ENCODE peak calls at places on chromosomes 6 and 20, in ten cellular contexts. O is sigmoid colon, N is A549, F is upper lobe of left lung, G is tibial nerve, T is suprapubic skin, I is GM12878, P is transverse colon, H is K562, Z is ovary. U is an unnamed sample.
A peak's percentile ranks its signal among the peaks of the same experiment; 100 is the strongest.

GRCh38 chr6:63597142-63598000 is 25.1 kb downstream of the LOC128125822 start:
- DNase-seq in O (no peak), N (no peak), F (no peak), G (no peak), T (no peak), I (no peak), P (no peak), H (no peak), Z (no peak), U (no peak)

GRCh38 chr6:42269974-42270510 is 52.4 kb upstream of the MRPS10 start:
- DNase-seq in O (no peak), N (no peak), F (no peak), G (no peak), T (no peak), I (peak; percentile 27), P (no peak), H (no peak), Z (no peak), U (no peak)

GRCh38 chr6:159778542-159778941 is 10.9 kb downstream of the TCP1 start:
- DNase-seq in O (no peak), N (no peak), F (no peak), G (no peak), T (no peak), I (no peak), P (no peak), H (peak; percentile 30), Z (no peak), U (no peak)

GRCh38 chr6:41156001-41156400 is 1.9 kb upstream of the TREML1 start:
- DNase-seq in O (no peak), N (no peak), F (no peak), G (no peak), T (no peak), I (no peak), P (no peak), H (no peak), Z (no peak), U (no peak)

GRCh38 chr20:35363190-35363589 is 48.6 kb downstream of the UQCC1 start:
- DNase-seq in O (no peak), N (no peak), F (no peak), G (no peak), T (no peak), I (no peak), P (no peak), H (no peak), Z (no peak), U (no peak)

GRCh38 chr6:138498575-138499302 is 555 bp downstream of the NHSL1 start:
- DNase-seq in O (no peak), N (no peak), F (no peak), G (no peak), T (no peak), I (no peak), P (no peak), H (no peak), Z (no peak), U (no peak)

GRCh38 chr6:1767481-1768246 is 157.9 kb downstream of the FOXC1 start:
- DNase-seq in O (no peak), N (peak; percentile 2), F (no peak), G (peak; percentile 53), T (no peak), I (no peak), P (no peak), H (no peak), Z (no peak), U (no peak)

GRCh38 chr6:140051521-140052455 is 677.3 kb upstream of the CITED2 start:
- DNase-seq in O (no peak), N (peak; percentile 16), F (no peak), G (no peak), T (no peak), I (no peak), P (no peak), H (no peak), Z (no peak), U (no peak)

GRCh38 chr20:37336369-37337207 is 9.4 kb upstream of the SRC start:
- DNase-seq in O (peak; percentile 78), N (no peak), F (peak; percentile 65), G (no peak), T (no peak), I (peak; percentile 94), P (peak; percentile 63), H (peak; percentile 73), Z (peak; percentile 67), U (no peak)

GRCh38 chr20:44117296-44118184 is 69.4 kb downstream of the JPH2 start:
- DNase-seq in O (no peak), N (no peak), F (no peak), G (no peak), T (no peak), I (no peak), P (no peak), H (no peak), Z (no peak), U (no peak)

GRCh38 chr6:16386056-16386455 is 147.7 kb downstream of the GMPR start:
- DNase-seq in O (no peak), N (no peak), F (no peak), G (no peak), T (no peak), I (no peak), P (no peak), H (no peak), Z (no peak), U (no peak)

GRCh38 chr6:55643868-55644267 is 64.9 kb upstream of the HMGCLL1 start:
- DNase-seq in O (no peak), N (no peak), F (no peak), G (no peak), T (no peak), I (no peak), P (no peak), H (no peak), Z (no peak), U (no peak)

GRCh38 chr20:57702091-57702490 is 7.7 kb downstream of the PMEPA1 start:
- DNase-seq in O (no peak), N (no peak), F (no peak), G (no peak), T (no peak), I (no peak), P (no peak), H (no peak), Z (no peak), U (no peak)

DNA sequence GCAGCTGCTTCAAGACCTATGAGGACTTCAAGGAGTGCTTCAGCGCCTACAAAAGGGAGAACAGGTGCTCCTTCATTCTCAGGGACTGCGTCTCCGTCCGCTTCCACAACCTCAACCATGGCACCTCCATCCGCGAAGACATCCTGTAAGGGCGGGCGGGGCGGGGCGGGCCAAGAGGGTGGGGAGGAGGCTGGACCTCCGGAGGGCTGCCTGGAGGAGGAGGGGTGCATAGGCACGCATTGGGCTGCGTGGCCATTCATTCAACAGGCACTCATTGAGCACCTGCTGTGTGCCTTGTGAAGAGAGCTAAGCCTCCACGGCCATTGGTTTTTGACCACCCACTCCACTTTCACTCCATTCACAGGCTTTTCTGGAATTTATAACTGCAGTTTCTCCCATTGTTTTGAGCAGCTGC is 429 bp downstream of the ZSWIM3 start:
- DNase-seq in O (no peak), N (no peak), F (no peak), G (no peak), T (no peak), I (peak; percentile 31), P (no peak), H (peak; percentile 80), Z (no peak), U (no peak)
- TF ChIP-seq EP300 in O (no peak), N (no peak), F (no peak), G (no peak), T (no peak), I (no peak), P (no peak), H (no peak), Z (no peak), U (no peak)

DNA sequence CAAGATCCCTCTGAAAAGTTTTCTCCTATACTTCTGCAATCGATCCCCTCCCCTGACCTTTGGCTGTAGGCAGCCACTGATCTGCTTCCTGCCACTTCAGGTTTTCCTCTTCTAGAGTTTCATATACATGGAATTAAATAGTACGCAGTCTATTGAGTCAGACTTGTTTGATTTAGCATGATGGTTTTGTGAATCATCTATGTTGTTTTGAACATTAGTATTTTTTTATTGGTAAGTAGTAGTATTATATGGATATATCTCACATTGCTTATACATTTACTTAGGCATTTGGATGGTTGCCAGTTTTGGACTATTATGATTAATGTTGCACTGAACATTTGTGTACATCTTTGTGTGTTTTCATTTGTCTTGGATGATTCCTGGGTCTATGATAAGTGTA is 518.0 kb downstream of the CD109 start:
- DNase-seq in O (no peak), N (no peak), F (no peak), G (no peak), T (no peak), I (no peak), P (no peak), H (no peak), Z (no peak), U (no peak)
- H3K4me3 ChIP-seq in O (no peak overlapping the region), N (no peak overlapping the region), F (no peak overlapping the region), G (no peak overlapping the region), T (no peak overlapping the region), I (no peak overlapping the region), P (no peak overlapping the region), H (no peak overlapping the region), Z (no peak overlapping the region), U (no peak overlapping the region)

GRCh38 chr6:99553888-99554287 is 14.6 kb downstream of the CCNC start:
- DNase-seq in O (no peak), N (no peak), F (no peak), G (no peak), T (no peak), I (no peak), P (no peak), H (no peak), Z (no peak), U (no peak)

GRCh38 chr6:99563056-99563723 is 5.3 kb downstream of the CCNC start:
- DNase-seq in O (no peak), N (no peak), F (no peak), G (no peak), T (no peak), I (no peak), P (no peak), H (no peak), Z (no peak), U (no peak)

DNA sequence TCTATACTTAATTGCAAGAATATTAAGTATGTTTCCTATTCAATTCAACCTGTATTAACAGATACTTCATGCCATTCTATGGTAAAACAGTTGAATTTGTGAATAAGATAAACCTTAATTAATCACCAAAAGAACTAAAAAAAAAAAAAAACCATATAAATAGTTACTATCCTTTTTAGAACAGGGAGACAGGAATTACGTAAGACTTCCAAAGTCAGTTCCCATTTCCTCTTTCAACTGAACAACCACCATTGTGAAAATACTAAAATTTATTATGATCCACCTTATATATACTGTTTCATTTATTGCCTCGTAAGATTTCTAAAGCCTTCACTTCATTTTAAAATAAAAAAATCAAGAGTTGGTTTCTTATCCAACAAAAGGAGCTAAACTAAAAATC is 9.4 kb downstream of the CCNC start:
- DNase-seq in O (no peak), N (no peak), F (no peak), G (no peak), T (no peak), I (no peak), P (no peak), H (no peak), Z (no peak), U (no peak)
- TF ChIP-seq EP300 in O (no peak), N (no peak), F (no peak), G (no peak), T (no peak), I (no peak), P (no peak), H (no peak), Z (no peak), U (no peak)

DNA sequence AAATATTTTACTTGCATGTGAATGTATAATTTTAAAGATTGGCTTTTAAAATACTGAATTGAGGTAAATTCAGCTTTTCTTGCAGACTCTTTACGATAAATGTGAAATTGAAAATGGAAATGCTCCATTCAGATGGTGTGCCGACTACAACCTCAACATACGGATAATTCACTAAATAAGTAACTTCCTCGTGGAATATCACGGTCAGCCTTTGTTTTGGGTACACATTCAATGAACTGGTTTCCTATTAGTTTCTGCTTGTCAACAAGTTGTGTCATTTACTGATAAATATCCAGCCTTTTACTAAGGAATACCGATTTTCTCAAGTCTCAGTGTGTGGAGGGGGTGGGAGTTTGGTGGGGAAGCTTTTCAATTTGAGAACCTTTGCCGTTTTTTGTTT is 2.4 kb upstream of the IRF4 start:
- DNase-seq in O (no peak), N (no peak), F (no peak), G (no peak), T (no peak), I (no peak), P (no peak), H (no peak), Z (no peak), U (no peak)
- H3K4me3 ChIP-seq in O (no peak overlapping the region), N (no peak overlapping the region), F (no peak overlapping the region), G (no peak overlapping the region), T (no peak overlapping the region), I (peak overlapping the region; percentile 78), P (no peak overlapping the region), H (no peak overlapping the region), Z (no peak overlapping the region), U (no peak overlapping the region)

U was measured in stomach.